ENCODE peak calls at places on chromosome 4, in nine cellular contexts. I is T-cell; C is T-helper 9 cell; J is GM20000; L is substantia nigra; E is Caco-2; S is EL; V is activated T-cell treated with anti-CD3 and anti-CD28 coated beads, Interleukin-2, amount 50 U/mL, for 72 hours; M is activated CD4-positive, alpha-beta T cell treated with anti-CD3 and anti-CD28 coated beads, Interleukin-2, amount 10 ng/mL, durations not matched to agents 7 days and 5 days. P is an unnamed sample.

GRCh38 chr4:82913305-82913704 is 12.8 kb downstream of the THAP9 start:
- DNase-seq in I (no peak), C (no peak), J (no peak), L (no peak), E (no peak), S (no peak), V (no peak), M (no peak), P (no peak)

GRCh38 chr4:139973611-139974010 is 180.4 kb downstream of the MAML3 start:
- DNase-seq in I (no peak), C (no peak), J (no peak), L (no peak), E (no peak), S (no peak), V (no peak), M (no peak), P (no peak)

GRCh38 chr4:87497586-87497985 is 31.6 kb downstream of the SPARCL1 start:
- DNase-seq in I (no peak), C (no peak), J (no peak), L (no peak), E (no peak), S (no peak), V (no peak), M (no peak), P (no peak)

GRCh38 chr4:151725087-151725486 is 35.7 kb downstream of the GATB start:
- DNase-seq in I (no peak), C (no peak), J (no peak), L (no peak), E (no peak), S (no peak), V (no peak), M (no peak), P (no peak)

GRCh38 chr4:1870328-1870577 is 940 bp upstream of the NSD2 start:
- DNase-seq in I (peak; percentile 72), C (peak; percentile 84), J (peak; percentile 86), L (peak; percentile 35), E (peak; percentile 89), S (peak; percentile 84), V (peak; percentile 91), M (peak; percentile 91), P (peak; percentile 60)

GRCh38 chr4:97394653-97395052 is 748.6 kb downstream of the STPG2 start:
- DNase-seq in I (no peak), C (no peak), J (no peak), L (no peak), E (no peak), S (no peak), V (no peak), M (no peak), P (no peak)

GRCh38 chr4:128225148-128225547 is 62.5 kb downstream of the PGRMC2 start:
- DNase-seq in I (no peak), C (no peak), J (no peak), L (no peak), E (no peak), S (peak; percentile 92), V (no peak), M (no peak), P (no peak)

GRCh38 chr4:25767877-25768475 is 94.8 kb downstream of the SEL1L3 start:
- DNase-seq in I (no peak), C (no peak), J (no peak), L (peak; percentile 16), E (peak; percentile 55), S (peak; percentile 60), V (peak; percentile 14), M (peak; percentile 44), P (peak; percentile 17)

GRCh38 chr4:169716677-169717076 is 41.1 kb downstream of the HPF1 start:
- DNase-seq in I (no peak), C (no peak), J (no peak), L (no peak), E (no peak), S (peak; percentile 18), V (no peak), M (no peak), P (no peak)

GRCh38 chr4:166257276-166257675 is 384.2 kb downstream of the TLL1 start:
- DNase-seq in I (no peak), C (no peak), J (no peak), L (no peak), E (no peak), S (no peak), V (no peak), M (no peak), P (no peak)

GRCh38 chr4:72302981-72303704 is 265.9 kb downstream of the ADAMTS3 start:
- DNase-seq in I (peak; percentile 5), C (peak; percentile 14), J (peak; percentile 33), L (peak; percentile 0), E (peak; percentile 44), S (peak; percentile 52), V (peak; percentile 29), M (peak; percentile 50), P (peak; percentile 13)

GRCh38 chr4:70531981-70532380 is 13.6 kb downstream of the AMTN start:
- DNase-seq in I (no peak), C (no peak), J (no peak), L (no peak), E (no peak), S (no peak), V (no peak), M (no peak), P (no peak)

GRCh38 chr4:150230556-150230955 is 152.3 kb downstream of the DCLK2 start:
- DNase-seq in I (no peak), C (no peak), J (no peak), L (no peak), E (no peak), S (no peak), V (no peak), M (no peak), P (no peak)

GRCh38 chr4:3301450-3302163 is 8.8 kb downstream of the RGS12 start:
- DNase-seq in I (no peak), C (no peak), J (no peak), L (no peak), E (no peak), S (no peak), V (no peak), M (peak; percentile 38), P (no peak)

GRCh38 chr4:88341227-88342192 is 37.1 kb upstream of the HERC6 start:
- DNase-seq in I (no peak), C (no peak), J (no peak), L (no peak), E (no peak), S (peak; percentile 88), V (no peak), M (no peak), P (peak; percentile 2)

GRCh38 chr4:186472948-186473347 is 82.4 kb downstream of the MTNR1A start:
- DNase-seq in I (no peak), C (no peak), J (no peak), L (no peak), E (no peak), S (peak; percentile 23), V (no peak), M (no peak), P (no peak)

GRCh38 chr4:101956068-101956805 is 165.7 kb downstream of the BANK1 start:
- DNase-seq in I (no peak), C (no peak), J (no peak), L (no peak), E (no peak), S (no peak), V (no peak), M (no peak), P (no peak)

GRCh38 chr4:98506462-98507132 is 151.8 kb downstream of the TSPAN5 start:
- DNase-seq in I (no peak), C (no peak), J (no peak), L (no peak), E (no peak), S (no peak), V (no peak), M (no peak), P (no peak)

GRCh38 chr4:11805837-11806236 is 377.1 kb upstream of the HS3ST1 start:
- DNase-seq in I (no peak), C (no peak), J (peak; percentile 3), L (no peak), E (no peak), S (no peak), V (no peak), M (no peak), P (no peak)

GRCh38 chr4:26912810-26913209 is 52.2 kb downstream of the STIM2 start:
- DNase-seq in I (no peak), C (no peak), J (no peak), L (no peak), E (no peak), S (no peak), V (no peak), M (no peak), P (no peak)